ENCODE peak calls at places on chromosomes 2 and 18, in nine cellular contexts. M is iris pigment epithelial cell; C is naive thymus-derived CD4-positive, alpha-beta T cell; B is nephron progenitor cell; L is sciatic nerve; J is activated CD4-positive, alpha-beta T cell treated with anti-CD3 and anti-CD28 coated beads, Interleukin-2, amount 50 U/mL, for 1 hour; U is stimulated activated CD8-positive, alpha-beta memory T cell treated with anti-CD3 and anti-CD28 coated beads, Interleukin-15, amount 100 ng/mL, for 4 hours; E is A549; T is BJ. Z is an unnamed sample.

GRCh38 chr2:164522561-164522981 is 98.7 kb downstream of the GRB14 start:
- DNase-seq in E (peak; percentile 42), C (no peak), B (no peak), M (no peak), T (no peak), L (no peak), J (no peak), U (no peak), Z (no peak)

GRCh38 chr2:144645055-144645778 is 125.3 kb upstream of the ZEB2 start:
- DNase-seq in L (no peak), E (no peak), J (no peak), T (no peak), B (no peak), C (no peak), U (no peak), M (peak; percentile 26), Z (peak; percentile 75)

GRCh38 chr2:55159037-55159651 is 72.9 kb downstream of the CLHC1 start:
- DNase-seq in J (no peak), B (no peak), T (no peak), C (no peak), E (no peak), L (no peak), U (no peak), M (no peak), Z (peak; percentile 33)

GRCh38 chr2:65429799-65430514 is 2.4 kb downstream of the SPRED2 start:
- DNase-seq in E (no peak), M (no peak), J (no peak), L (no peak), T (no peak), B (peak; percentile 32), U (no peak), C (no peak), Z (no peak)

GRCh38 chr18:50274044-50274442 is 7.3 kb downstream of the MBD1 start:
- DNase-seq in T (no peak), E (no peak), M (no peak), U (no peak), B (no peak), L (no peak), C (no peak), J (no peak), Z (no peak)

GRCh38 chr18:10089881-10090280 is 176.1 kb downstream of the VAPA start:
- DNase-seq in T (no peak), B (no peak), U (no peak), E (no peak), L (no peak), C (no peak), M (no peak), J (no peak), Z (no peak)

GRCh38 chr2:196967126-196967525 is 40.6 kb upstream of the PGAP1 start:
- DNase-seq in J (no peak), U (no peak), T (no peak), L (no peak), C (no peak), E (no peak), B (no peak), M (peak; percentile 69), Z (no peak)

GRCh38 chr2:56519806-56520205 is 336.0 kb downstream of the CCDC85A start:
- DNase-seq in J (no peak), C (no peak), U (no peak), L (no peak), M (peak; percentile 70), E (no peak), T (no peak), B (no peak), Z (no peak)

GRCh38 chr2:197793456-197793855 is 8.3 kb upstream of the BOLL start:
- DNase-seq in L (no peak), C (no peak), J (no peak), U (no peak), E (no peak), B (no peak), M (no peak), T (no peak), Z (no peak)

GRCh38 chr2:106192752-106193490 is 1.2 kb downstream of the UXS1 start:
- DNase-seq in T (peak; percentile 31), U (peak; percentile 30), E (peak; percentile 45), M (peak; percentile 98), J (peak; percentile 29), B (no peak), C (peak; percentile 13), L (no peak), Z (peak; percentile 64)

GRCh38 chr2:225274751-225275150 is 124.8 kb upstream of the NYAP2 start:
- DNase-seq in U (no peak), L (no peak), E (peak; percentile 13), C (no peak), B (no peak), T (no peak), M (peak; percentile 92), J (no peak), Z (no peak)

GRCh38 chr2:46173636-46174253 is 123.5 kb upstream of the EPAS1 start:
- DNase-seq in L (no peak), B (no peak), C (no peak), M (no peak), T (no peak), E (no peak), U (no peak), J (no peak), Z (no peak)

GRCh38 chr2:121295911-121296650 is 11.1 kb upstream of the TFCP2L1 start:
- DNase-seq in E (no peak), B (no peak), M (no peak), J (no peak), T (no peak), C (no peak), L (no peak), U (no peak), Z (no peak)

GRCh38 chr2:158722266-158723105 is 72.6 kb upstream of the DAPL1 start:
- DNase-seq in B (no peak), M (no peak), C (no peak), J (no peak), T (no peak), U (no peak), L (no peak), E (no peak), Z (no peak)

GRCh38 chr2:20599001-20599600 is 51.8 kb downstream of the HS1BP3 start:
- DNase-seq in J (no peak), U (no peak), M (no peak), T (no peak), L (peak; percentile 57), B (no peak), E (no peak), C (no peak), Z (no peak)

GRCh38 chr2:74504591-74504990 is 2.9 kb downstream of the PCGF1 start:
- DNase-seq in J (no peak), T (no peak), E (no peak), B (no peak), U (no peak), M (no peak), C (no peak), L (no peak), Z (no peak)

GRCh38 chr2:151760139-151760650 is 25.9 kb upstream of the NEB start:
- DNase-seq in U (no peak), B (no peak), T (no peak), C (no peak), J (no peak), M (peak; percentile 37), E (no peak), L (no peak), Z (no peak)

GRCh38 chr2:157897106-157897971 is 21.2 kb upstream of the ACVR1 start:
- DNase-seq in M (no peak), L (no peak), J (peak; percentile 9), E (no peak), T (no peak), U (no peak), B (no peak), C (peak; percentile 77), Z (no peak)

GRCh38 chr2:119522561-119523110 is 1.6 kb downstream of the SCTR start:
- DNase-seq in M (no peak), L (no peak), B (no peak), U (no peak), T (no peak), C (no peak), J (no peak), E (no peak), Z (no peak)

GRCh38 chr2:222722327-222722946 is 51.0 kb downstream of the MOGAT1 start:
- DNase-seq in M (peak; percentile 83), B (no peak), J (no peak), T (peak; percentile 79), U (no peak), C (no peak), E (no peak), L (no peak), Z (no peak)

GRCh38 chr18:66419400-66419799 is 184.5 kb downstream of the CDH19 start:
- DNase-seq in M (no peak), J (no peak), T (no peak), L (no peak), C (no peak), E (no peak), U (no peak), B (no peak), Z (no peak)

GRCh38 chr2:203751886-203752285 is 45.4 kb downstream of the CD28 start:
- DNase-seq in J (no peak), M (no peak), B (no peak), C (no peak), E (no peak), U (no peak), L (no peak), T (no peak), Z (no peak)

GRCh38 chr2:167758292-167758691 is 489.1 kb downstream of the STK39 start:
- DNase-seq in C (no peak), L (no peak), B (no peak), J (no peak), E (no peak), T (no peak), M (no peak), U (no peak), Z (no peak)

GRCh38 chr2:134667081-134667480 is 51.7 kb downstream of the TMEM163 start:
- DNase-seq in T (no peak), C (no peak), J (no peak), E (no peak), M (no peak), L (no peak), U (no peak), B (no peak), Z (no peak)

GRCh38 chr2:213145723-213146242 is 5.6 kb downstream of the IKZF2 start:
- DNase-seq in M (peak; percentile 25), J (no peak), U (no peak), C (no peak), B (no peak), E (no peak), L (no peak), T (no peak), Z (no peak)

GRCh38 chr2:6922201-6922656 is 5.0 kb downstream of the RNF144A start:
- DNase-seq in T (no peak), B (no peak), E (peak; percentile 18), C (peak; percentile 43), L (no peak), J (no peak), U (no peak), M (no peak), Z (no peak)

GRCh38 chr2:108945969-108946368 is 43.1 kb downstream of the EDAR start:
- DNase-seq in J (no peak), E (no peak), C (no peak), B (no peak), U (no peak), T (no peak), M (no peak), L (no peak), Z (no peak)

GRCh38 chr18:79570266-79571201 is 109.1 kb upstream of the CTDP1 start:
- DNase-seq in T (no peak), L (peak; percentile 54), J (no peak), C (no peak), B (no peak), E (no peak), U (no peak), M (peak; percentile 75), Z (no peak)

GRCh38 chr2:196259507-196260481 is 88.4 kb upstream of the STK17B start:
- DNase-seq in E (peak; percentile 77), M (peak; percentile 85), C (peak; percentile 51), U (peak; percentile 37), L (no peak), B (no peak), T (no peak), J (peak; percentile 44), Z (no peak)

GRCh38 chr2:17791121-17791902 is 24.9 kb upstream of the MSGN1 start:
- DNase-seq in E (no peak), T (peak; percentile 70), M (peak; percentile 79), J (no peak), L (no peak), C (no peak), U (no peak), B (no peak), Z (no peak)

GRCh38 chr2:76953733-76954347 is 568.3 kb downstream of the LRRTM4 start:
- DNase-seq in U (no peak), B (peak; percentile 49), T (no peak), C (no peak), L (no peak), M (peak; percentile 63), E (peak; percentile 56), J (no peak), Z (no peak)